ENCODE peak calls at places on chromosomes 11 and 22, in six cellular contexts. T is coronary artery; A is activated effector memory CD4-positive, alpha-beta T cell treated with anti-CD3 and anti-CD28 coated beads, Interleukin-2, amount 50 U/mL, for 16 hours; U is NCI-H2081; C is activated T-cell treated with anti-CD3 and anti-CD28 coated beads for 48 hours; H is skeletal muscle cell. Q is an unnamed sample.

GRCh38 chr11:121385693-121386092 is 66.4 kb upstream of the SORL1 start:
- DNase-seq in T (no peak), C (no peak), A (no peak), H (no peak), U (no peak), Q (no peak)

GRCh38 chr11:129280027-129280811 is 88.1 kb upstream of the ARHGAP32 start:
- DNase-seq in C (peak; percentile 23), H (no peak), T (no peak), A (peak; percentile 63), U (peak; percentile 67), Q (no peak)

GRCh38 chr11:12963789-12964536 is 45.2 kb upstream of the RASSF10 start:
- DNase-seq in A (peak; percentile 84), H (no peak), C (peak; percentile 51), U (peak; percentile 71), T (no peak), Q (peak; percentile 7)

GRCh38 chr11:808427-809286 is 1.1 kb upstream of the RPLP2 start:
- DNase-seq in C (no peak), T (no peak), H (no peak), U (peak; percentile 37), A (peak; percentile 81), Q (no peak)

GRCh38 chr11:32426819-32427615 is 8.3 kb downstream of the WT1 start:
- DNase-seq in C (no peak), A (no peak), U (no peak), T (no peak), H (no peak), Q (no peak)

GRCh38 chr22:26825960-26826359 is 168.6 kb downstream of the MIAT start:
- DNase-seq in U (no peak), H (no peak), T (no peak), C (no peak), A (no peak), Q (no peak)

GRCh38 chr11:66628061-66628603 is 10.4 kb upstream of the RBM4 start:
- DNase-seq in U (no peak), H (no peak), T (no peak), A (no peak), C (no peak), Q (no peak)

GRCh38 chr22:20238567-20239062 is 29.5 kb downstream of the RTN4R start:
- DNase-seq in A (peak; percentile 80), U (peak; percentile 14), T (no peak), C (peak; percentile 59), H (peak; percentile 22), Q (peak; percentile 11)

GRCh38 chr11:134542401-134543143 is 130.5 kb upstream of the B3GAT1 start:
- DNase-seq in C (no peak), H (no peak), T (peak; percentile 35), U (no peak), A (no peak), Q (no peak)

GRCh38 chr22:19783531-19784395 is 23.2 kb downstream of the TBX1 start:
- DNase-seq in H (no peak), U (peak; percentile 61), C (no peak), A (no peak), T (no peak), Q (no peak)

GRCh38 chr22:46391486-46392136 is 56.1 kb downstream of the TRMU start:
- DNase-seq in U (no peak), A (no peak), C (no peak), T (no peak), H (no peak), Q (no peak)

GRCh38 chr11:126861796-126862195 is 138.8 kb downstream of the KIRREL3 start:
- DNase-seq in C (no peak), U (no peak), T (no peak), H (no peak), A (no peak), Q (no peak)

GRCh38 chr11:30045144-30045543 is 28.3 kb upstream of the KCNA4 start:
- DNase-seq in H (no peak), U (no peak), C (no peak), A (no peak), T (no peak), Q (no peak)

GRCh38 chr22:35838849-35839646 is 121.4 kb downstream of the APOL5 start:
- DNase-seq in C (no peak), U (peak; percentile 48), A (no peak), T (no peak), H (no peak), Q (no peak)

GRCh38 chr11:102794382-102794781 is 3.6 kb downstream of the MMP1 start:
- DNase-seq in H (no peak), T (no peak), A (no peak), C (peak; percentile 1), U (peak; percentile 37), Q (no peak)

GRCh38 chr11:12110714-12111481 is 508 bp downstream of the MICAL2 start:
- DNase-seq in H (no peak), A (peak; percentile 78), T (peak; percentile 84), U (peak; percentile 40), C (no peak), Q (no peak)

GRCh38 chr11:115333106-115333505 is 171.1 kb downstream of the CADM1 start:
- DNase-seq in U (no peak), H (no peak), A (no peak), T (no peak), C (no peak), Q (no peak)

GRCh38 chr22:22787805-22788459 is 99.7 kb upstream of the IGLL5 start:
- DNase-seq in A (peak; percentile 90), C (peak; percentile 58), T (no peak), H (no peak), U (no peak), Q (peak; percentile 24)

Q was measured in NCI-H774.